ENCODE peak calls at places on chromosome 21, in five cellular contexts. U is mammary epithelial cell; J is CD4-positive, alpha-beta memory T cell; L is heart left ventricle; E is left ventricle myocardium inferior. Q is an unnamed sample. For H3K4me1 and H3K9me3, the result is how much of the 10 kb centered on the place peaks cover.

GRCh38 chr21:42341776-42342542 is 8.8 kb downstream of the TFF2 start:
- DNase-seq in U (no peak), J (no peak), L (no peak), E (no peak), Q (no peak)

GRCh38 chr21:34065015-34065414 is 8.4 kb upstream of the MRPS6 start:
- DNase-seq in U (no peak), J (no peak), L (no peak), E (no peak), Q (no peak)

GRCh38 chr21:31243611-31244010 is 100.5 kb downstream of the TIAM1 start:
- DNase-seq in U (no peak), J (no peak), L (no peak), E (no peak), Q (no peak)

GRCh38 chr21:42059141-42059540 is 12.0 kb upstream of the UMODL1 start:
- DNase-seq in U (no peak), J (no peak), L (peak), E (no peak), Q (peak)

GRCh38 chr21:33901421-33902288 is 13.9 kb downstream of the ATP5PO start:
- DNase-seq in U (peak), J (no peak), L (no peak), E (no peak), Q (no peak)

GRCh38 chr21:42474043-42474831 is 21.8 kb downstream of the RSPH1 start:
- DNase-seq in U (peak), J (no peak), L (no peak), E (no peak), Q (peak)

GRCh38 chr21:40254540-40255455 is 387.6 kb downstream of the PCP4 start:
- DNase-seq in U (peak), J (no peak), L (no peak), E (no peak), Q (no peak)

GRCh38 chr21:31872452-31873274 is at the start of gene HUNK:
- DNase-seq in U (peak), J (no peak), L (no peak), E (no peak), Q (peak)

GRCh38 chr21:42833439-42833815 is 45.9 kb downstream of the WDR4 start:
- DNase-seq in U (no peak), J (peak), L (no peak), E (no peak), Q (peak)

GRCh38 chr21:20971296-20971921 is 26.8 kb upstream of the NCAM2 start:
- DNase-seq in U (no peak), J (no peak), L (no peak), E (peak), Q (no peak)

GRCh38 chr21:40129809-40130208 is 262.6 kb downstream of the PCP4 start:
- DNase-seq in U (no peak), J (no peak), L (no peak), E (no peak), Q (no peak)

GRCh38 chr21:33268736-33269441 is 2.7 kb downstream of the IL10RB start:
- DNase-seq in U (peak), J (peak), L (peak), E (no peak), Q (peak)

GRCh38 chr21:33541105-33541711 is 709 bp downstream of the GART start:
- DNase-seq in U (no peak), J (no peak), L (no peak), E (no peak), Q (no peak)

GRCh38 chr21:31158789-31159581 is 120.7 kb upstream of the KRTAP19-8 start:
- DNase-seq in U (no peak), J (peak), L (no peak), E (no peak), Q (no peak)

GRCh38 chr21:32949701-32950100 is 76.0 kb upstream of the OLIG2 start:
- DNase-seq in U (no peak), J (no peak), L (no peak), E (no peak), Q (no peak)

GRCh38 chr21:30818837-30819236 is 5.8 kb upstream of the KRTAP8-1 start:
- DNase-seq in U (no peak), J (no peak), L (no peak), E (no peak), Q (no peak)

GRCh38 chr21:37460196-37460595 is 93.6 kb downstream of the DYRK1A start:
- DNase-seq in U (no peak), J (no peak), L (no peak), E (no peak), Q (no peak)

GRCh38 chr21:37462087-37462861 is 95.7 kb downstream of the DYRK1A start:
- DNase-seq in U (no peak), J (no peak), L (no peak), E (no peak), Q (no peak)

GRCh38 chr21:37463083-37463780 is 96.7 kb downstream of the DYRK1A start:
- DNase-seq in U (peak), J (peak), L (no peak), E (no peak), Q (no peak)

GRCh38 chr21:37459575-37459974 is 93.0 kb downstream of the DYRK1A start:
- DNase-seq in U (no peak), J (no peak), L (no peak), E (no peak), Q (no peak)

DNA sequence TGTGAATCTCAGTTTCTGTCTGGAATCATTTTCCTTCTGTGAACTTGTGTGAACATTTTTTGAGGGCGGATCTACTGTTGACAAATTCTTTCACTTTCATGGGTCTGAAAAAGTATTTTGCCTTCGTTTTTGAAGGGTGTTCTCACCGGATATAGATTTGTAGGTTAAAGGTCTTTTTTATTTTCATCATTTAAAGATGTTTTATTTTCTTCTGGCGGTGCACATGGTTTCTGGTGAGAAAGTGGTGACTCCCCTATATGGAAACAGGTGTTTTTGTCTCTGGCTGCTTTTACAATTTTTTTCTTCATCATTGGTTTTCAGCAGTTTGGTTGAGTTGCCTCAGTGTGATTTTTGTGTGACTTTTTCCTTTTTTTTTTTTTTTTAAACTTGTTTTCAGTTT is 94.9 kb downstream of the DYRK1A start:
- DNase-seq in U (no peak), J (peak), L (no peak), E (no peak), Q (no peak)
- H3K4me1 ChIP-seq in U (under half), J (half or more), L (half or more), E (half or more), Q (half or more)

GRCh38 chr21:25296239-25296638 is 311.0 kb downstream of the MRPL39 start:
- DNase-seq in U (no peak), J (no peak), L (no peak), E (no peak), Q (no peak)
- H3K9me3 ChIP-seq in U (under half), J (under half), L (under half), E (under half), Q (under half)

GRCh38 chr21:26443291-26443690 is 129.8 kb downstream of the CYYR1 start:
- DNase-seq in U (no peak), J (no peak), L (no peak), E (no peak), Q (no peak)

GRCh38 chr21:26447932-26448331 is 125.2 kb downstream of the CYYR1 start:
- DNase-seq in U (no peak), J (no peak), L (no peak), E (no peak), Q (no peak)

GRCh38 chr21:26443867-26444266 is 129.2 kb downstream of the CYYR1 start:
- DNase-seq in U (peak), J (no peak), L (no peak), E (no peak), Q (no peak)

GRCh38 chr21:26445440-26445839 is 127.6 kb downstream of the CYYR1 start:
- DNase-seq in U (no peak), J (no peak), L (no peak), E (no peak), Q (no peak)

DNA sequence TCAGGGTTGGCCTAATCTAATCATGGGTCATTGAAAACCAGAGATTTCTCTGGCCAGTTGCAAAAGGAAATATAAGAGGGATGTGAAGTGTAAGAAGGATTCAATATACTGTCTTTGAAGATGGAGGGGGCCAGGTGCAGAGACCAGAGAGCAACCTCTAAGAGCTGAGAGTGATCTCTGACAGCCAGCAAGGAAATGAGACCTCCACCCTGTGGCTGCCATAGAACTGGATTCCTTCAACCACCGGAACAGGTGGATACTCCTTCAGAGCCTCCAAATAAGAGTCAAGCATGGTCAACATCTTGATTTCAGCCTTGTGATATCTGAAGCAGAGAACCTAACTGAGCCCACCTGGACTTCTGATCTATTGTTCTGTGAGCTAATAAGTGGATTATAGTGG is 128.4 kb downstream of the CYYR1 start:
- DNase-seq in U (no peak), J (no peak), L (no peak), E (no peak), Q (no peak)
- H3K4me1 ChIP-seq in U (under half), J (under half), L (under half), E (under half), Q (under half)

GRCh38 chr21:9735421-9735961 is 785.9 kb upstream of the TPTE start:
- DNase-seq in U (no peak), J (no peak), L (peak), E (no peak), Q (no peak)
- H3K9me3 ChIP-seq in U (half or more), J (under half), L (under half), E (under half), Q (under half)

GRCh38 chr21:35084869-35085268 is 35.8 kb upstream of the RUNX1 start:
- DNase-seq in U (peak), J (no peak), L (no peak), E (no peak), Q (no peak)
- H3K4me1 ChIP-seq in U (under half), J (under half), L (under half), E (under half), Q (under half)

DNA sequence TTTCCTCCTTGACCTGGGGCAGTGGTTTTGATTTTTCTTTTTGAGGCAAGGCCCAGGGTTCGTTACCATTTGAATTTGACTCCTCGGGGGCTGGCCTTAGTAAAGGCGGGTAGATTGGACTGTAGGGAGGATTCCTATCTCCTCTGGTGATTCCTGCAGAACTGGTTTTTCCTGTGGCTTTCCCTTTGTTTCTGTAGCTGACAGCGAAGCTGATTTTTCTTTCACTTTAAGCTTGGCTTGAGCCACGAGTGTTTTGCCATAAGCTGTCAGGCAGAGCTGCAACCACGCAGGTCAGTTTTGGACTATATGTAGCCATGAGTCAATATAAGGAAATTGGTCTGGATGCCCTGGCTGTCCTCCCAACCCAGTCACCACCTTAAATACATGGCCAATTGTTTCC is 28.7 kb upstream of the KCNJ15 start:
- DNase-seq in U (peak), J (no peak), L (no peak), E (no peak), Q (no peak)
- H3K9me3 ChIP-seq in U (under half), J (under half), L (under half), E (half or more), Q (under half)

GRCh38 chr21:45415188-45415942 is 10.4 kb downstream of the COL18A1 start:
- DNase-seq in U (no peak), J (no peak), L (peak), E (peak), Q (no peak)
- H3K4me1 ChIP-seq in U (under half), J (under half), L (under half), E (half or more), Q (under half)

GRCh38 chr21:14074177-14074576 is 136.6 kb downstream of the LIPI start:
- DNase-seq in U (no peak), J (no peak), L (no peak), E (no peak), Q (no peak)
- H3K9me3 ChIP-seq in U (under half), J (under half), L (under half), E (under half), Q (under half)

Q was measured in upper lobe of right lung.